ENCODE peak calls at places on chromosomes 5 and 9, in five cellular contexts. H is AG04450, X is psoas muscle, E is A549, A is SJSA1. S is an unnamed sample.

GRCh38 chr5:39461007-39461682 is 36.4 kb upstream of the DAB2 start:
- DNase-seq in H (no peak), X (no peak), E (no peak), A (no peak), S (peak; percentile 33)

GRCh38 chr9:109966643-109967368 is 186.8 kb downstream of the PALM2AKAP2 start:
- DNase-seq in H (no peak), X (no peak), E (no peak), A (no peak), S (no peak)

GRCh38 chr5:1470762-1471211 is 25.5 kb upstream of the SLC6A3 start:
- DNase-seq in H (no peak), X (no peak), E (no peak), A (no peak), S (no peak)

GRCh38 chr5:54548565-54548964 is 31.0 kb downstream of the SNX18 start:
- DNase-seq in H (no peak), X (no peak), E (no peak), A (no peak), S (no peak)

GRCh38 chr9:98879094-98879957 is 64.4 kb upstream of the COL15A1 start:
- DNase-seq in H (no peak), X (no peak), E (no peak), A (no peak), S (no peak)

GRCh38 chr5:173001229-173001841 is 17.8 kb downstream of the ATP6V0E1 start:
- DNase-seq in H (no peak), X (no peak), E (no peak), A (no peak), S (no peak)

GRCh38 chr5:55997742-55998351 is 3.1 kb upstream of the IL6ST start:
- DNase-seq in H (no peak), X (no peak), E (peak; percentile 46), A (no peak), S (no peak)

GRCh38 chr9:135589596-135590485 is 28.3 kb downstream of the PAEP start:
- DNase-seq in H (no peak), X (no peak), E (no peak), A (no peak), S (no peak)

GRCh38 chr9:22654833-22655232 is 208.2 kb downstream of the DMRTA1 start:
- DNase-seq in H (no peak), X (no peak), E (no peak), A (no peak), S (no peak)

GRCh38 chr9:124769451-124770358 is 1.4 kb downstream of the NR6A1 start:
- DNase-seq in H (no peak), X (no peak), E (peak; percentile 28), A (peak; percentile 19), S (peak; percentile 73)

GRCh38 chr9:120755827-120756434 is 37.3 kb downstream of the FBXW2 start:
- DNase-seq in H (no peak), X (no peak), E (peak; percentile 47), A (peak; percentile 21), S (peak; percentile 56)

GRCh38 chr5:43192558-43193170 is 639 bp downstream of the NIM1K start:
- DNase-seq in H (no peak), X (peak; percentile 46), E (no peak), A (no peak), S (peak; percentile 16)

GRCh38 chr5:10360686-10361085 is 7.2 kb downstream of the MARCHF6 start:
- DNase-seq in H (no peak), X (no peak), E (no peak), A (no peak), S (no peak)

GRCh38 chr5:67156976-67157583 is 39.5 kb downstream of the CD180 start:
- DNase-seq in H (no peak), X (peak; percentile 23), E (peak; percentile 47), A (peak; percentile 13), S (peak; percentile 45)

GRCh38 chr5:128318691-128319090 is 219.4 kb downstream of the FBN2 start:
- DNase-seq in H (no peak), X (no peak), E (no peak), A (no peak), S (no peak)
- H3K27ac ChIP-seq in H (no peak overlapping the region), X (no peak overlapping the region), E (no peak overlapping the region), A (no peak overlapping the region), S (no peak overlapping the region)

DNA sequence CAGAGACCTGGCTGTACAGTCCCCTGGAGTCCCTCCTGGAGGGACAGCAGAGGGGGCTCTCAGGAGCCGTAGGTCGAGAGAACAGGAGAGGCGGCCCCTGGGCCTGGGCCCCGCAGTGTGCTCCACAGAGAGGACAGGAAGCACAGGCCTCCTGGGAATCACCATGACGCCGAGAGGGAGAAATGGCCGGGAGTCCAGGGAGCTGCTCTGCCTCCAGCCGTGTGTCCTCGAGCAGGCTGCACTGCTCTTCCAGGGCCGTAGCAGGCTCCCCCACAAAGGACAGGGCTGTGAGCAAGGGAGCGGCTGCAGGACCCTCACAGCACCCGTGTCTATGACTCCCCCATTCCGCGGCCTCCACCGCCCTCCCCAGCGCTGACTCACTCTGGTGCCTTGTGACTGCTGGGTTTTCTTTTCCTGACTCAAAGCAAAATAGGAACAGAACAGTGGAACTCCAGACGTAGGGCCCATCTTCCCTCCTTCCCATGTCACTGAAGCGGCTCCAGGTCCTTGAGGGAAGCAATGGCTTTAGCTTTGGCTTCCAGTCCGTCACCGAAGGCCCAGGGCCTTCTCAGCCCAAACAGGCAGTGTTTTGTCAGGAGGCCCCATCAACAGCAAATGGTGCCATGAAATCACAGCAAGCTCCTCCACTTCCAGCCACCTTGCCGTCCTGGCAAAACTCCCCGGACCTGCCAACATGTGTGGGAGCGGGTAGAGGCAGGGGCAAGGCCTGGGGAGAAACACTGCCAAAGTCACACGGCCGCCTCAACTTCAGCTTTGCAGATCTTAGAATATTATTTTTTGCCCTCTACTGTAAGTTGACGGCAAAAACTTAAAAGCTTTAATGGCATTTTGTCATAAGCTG is 114.2 kb downstream of the LHFPL2 start:
- DNase-seq in H (no peak), X (peak; percentile 44), E (no peak), A (peak; percentile 60), S (no peak)
- H3K27ac ChIP-seq in H (peak overlapping the region; percentile 83), X (peak overlapping the region; percentile 36), E (peak overlapping the region; percentile 42), A (peak overlapping the region; percentile 68), S (peak overlapping the region; percentile 60)

GRCh38 chr5:180977852-180978251 is 10.8 kb upstream of the BTNL3 start:
- DNase-seq in H (no peak), X (no peak), E (no peak), A (no peak), S (no peak)

GRCh38 chr5:180976518-180976917 is 12.1 kb upstream of the BTNL3 start:
- DNase-seq in H (no peak), X (no peak), E (no peak), A (no peak), S (peak; percentile 22)

GRCh38 chr5:180988011-180988410 is 635 bp upstream of the BTNL3 start:
- DNase-seq in H (no peak), X (no peak), E (no peak), A (no peak), S (peak; percentile 37)

DNA sequence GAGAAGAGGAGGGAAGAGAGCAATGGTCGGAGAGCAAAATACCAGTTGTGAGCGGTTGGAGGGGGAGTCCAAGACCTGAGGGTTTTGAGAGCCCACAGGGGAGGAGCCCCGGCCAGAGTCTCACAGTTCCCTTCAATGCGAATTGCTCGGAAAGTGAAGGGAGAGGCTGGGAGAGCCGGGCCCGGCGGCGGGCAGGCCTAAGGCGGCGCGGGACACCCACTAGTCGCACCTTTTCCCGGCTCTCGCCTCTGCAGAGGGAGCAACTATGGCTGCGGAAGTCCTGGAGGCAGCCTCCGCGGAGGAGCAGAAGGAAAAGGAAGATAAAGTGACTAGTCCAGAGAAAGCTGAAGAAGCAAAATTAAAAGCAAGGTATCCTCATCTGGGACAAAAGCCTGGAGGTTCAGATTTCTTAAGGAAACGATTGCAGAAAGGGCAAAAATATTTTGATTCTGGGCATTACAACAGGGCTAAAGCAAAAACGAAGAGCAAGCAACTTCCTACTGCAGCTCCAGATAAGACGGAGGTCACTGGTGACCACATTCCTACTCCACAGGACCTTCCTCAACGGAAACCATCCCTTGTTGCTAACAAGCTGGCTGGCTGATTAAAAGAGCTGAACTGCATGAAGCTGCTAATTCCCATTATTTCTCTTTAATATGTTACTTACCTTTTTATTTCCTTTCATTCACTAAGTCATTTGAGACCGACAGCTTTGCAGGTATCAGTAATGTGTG is 6.5 kb upstream of the BTNL3 start:
- DNase-seq in H (no peak), X (no peak), E (no peak), A (no peak), S (no peak)
- H3K27ac ChIP-seq in H (no peak overlapping the region), X (no peak overlapping the region), E (no peak overlapping the region), A (no peak overlapping the region), S (no peak overlapping the region)

DNA sequence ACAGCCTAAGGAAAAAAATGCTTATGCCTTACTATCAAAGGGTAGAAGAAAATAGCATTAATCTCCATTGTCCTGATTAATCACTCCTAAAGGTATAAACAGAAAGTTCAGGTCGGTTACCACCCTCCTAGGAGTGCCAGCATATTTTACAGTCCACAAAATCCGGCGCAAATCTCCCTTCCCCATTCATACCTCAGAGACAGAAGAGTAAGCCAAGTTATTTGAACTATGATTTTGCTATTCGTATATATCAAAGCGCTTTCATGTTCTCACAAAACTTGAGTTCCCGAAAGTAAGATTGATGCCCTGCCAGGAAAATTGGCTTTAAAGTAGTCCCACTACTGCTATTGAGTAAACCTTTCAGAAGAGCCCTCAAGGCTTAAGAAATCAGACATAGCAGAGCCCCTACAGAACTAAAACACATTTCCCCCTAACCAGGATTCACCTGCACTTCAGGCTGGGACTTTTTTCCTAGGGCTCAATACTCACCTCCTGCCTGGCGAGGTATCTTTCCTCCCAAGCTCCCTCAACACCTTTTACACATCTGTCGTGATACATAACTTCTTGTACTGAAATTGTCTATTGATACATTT is 21.8 kb upstream of the TRIM36 start:
- DNase-seq in H (no peak), X (no peak), E (no peak), A (no peak), S (no peak)
- H3K27ac ChIP-seq in H (no peak overlapping the region), X (no peak overlapping the region), E (no peak overlapping the region), A (no peak overlapping the region), S (peak overlapping the region; percentile 70)

DNA sequence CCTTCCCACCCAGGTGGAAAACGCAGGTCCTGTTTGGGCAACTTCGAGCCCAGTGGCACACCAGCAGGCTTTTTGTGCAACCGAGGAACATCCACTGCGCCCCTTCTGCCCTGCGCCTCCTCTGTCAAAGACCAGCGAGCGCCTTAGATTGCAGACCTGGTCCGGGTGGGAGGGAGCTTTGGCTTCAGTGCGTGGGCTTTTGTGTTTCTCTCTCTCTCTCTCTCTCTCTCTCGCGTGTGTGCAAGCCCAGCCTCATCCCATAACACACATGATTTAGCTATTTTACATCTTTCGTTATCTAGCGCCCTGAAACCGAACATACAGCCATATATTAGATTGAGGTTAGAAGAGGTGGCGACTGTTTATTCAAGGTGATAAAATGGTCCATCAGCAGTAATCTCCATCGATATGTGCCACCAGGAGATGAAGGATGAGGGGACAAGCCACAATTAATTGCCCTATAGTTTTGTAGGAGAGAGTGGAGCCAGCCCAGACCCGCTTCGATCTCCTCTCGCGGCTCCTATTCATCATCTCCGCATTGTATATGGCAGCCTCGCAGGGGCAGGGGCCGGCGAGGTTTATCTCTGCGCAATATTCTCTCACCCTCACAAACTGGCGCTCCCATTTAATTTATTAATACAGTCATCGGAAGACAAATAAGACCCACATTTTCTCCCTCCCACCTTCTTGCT is 5.3 kb downstream of the PRDM6 start:
- DNase-seq in H (no peak), X (no peak), E (no peak), A (no peak), S (no peak)
- H3K27ac ChIP-seq in H (peak overlapping the region; percentile 47), X (no peak overlapping the region), E (no peak overlapping the region), A (no peak overlapping the region), S (peak overlapping the region; percentile 20)

DNA sequence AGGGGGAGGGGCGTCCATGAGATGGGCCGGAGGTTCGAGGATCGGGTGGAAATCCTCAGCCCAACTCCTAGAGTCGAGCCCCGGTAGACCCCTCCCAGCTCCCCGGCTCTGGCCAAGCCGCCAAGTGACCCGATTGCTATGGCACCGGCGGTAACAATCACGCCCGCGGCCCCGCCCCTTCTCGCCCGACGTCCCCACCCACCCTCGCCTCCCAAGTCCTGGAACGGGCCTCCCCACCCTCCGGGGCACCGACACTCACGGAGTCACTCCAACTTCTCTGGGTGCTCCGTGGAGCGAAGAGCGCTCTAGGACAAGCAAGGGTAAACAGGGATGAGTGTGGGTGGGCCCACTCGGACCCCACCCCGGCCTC is at the start of gene SPACA9:
- DNase-seq in H (no peak), X (peak; percentile 72), E (peak; percentile 63), A (no peak), S (peak; percentile 72)
- H3K27ac ChIP-seq in H (peak within 1 kb of the TSS; percentile 11), X (peak within 1 kb of the TSS; percentile 39), E (peak within 1 kb of the TSS; percentile 89), A (peak within 1 kb of the TSS; percentile 75), S (peak within 1 kb of the TSS; percentile 83)